ENCODE peak calls at places on chromosome 20, in six cellular contexts. One of them, this sample, is unnamed.

GRCh38 chr20:63281741-63282665 is 9.4 kb downstream of the ARFGAP1 start:
- DNase-seq in hepatocyte: no peak
- DNase-seq in astrocyte: no peak
- DNase-seq in GM23248: no peak
- DNase-seq in Peyer's patch: no peak
- DNase-seq in neural progenitor cell: no peak
- DNase-seq in this sample: no peak

GRCh38 chr20:22908944-22909343 is 126.2 kb upstream of the SSTR4 start:
- DNase-seq in hepatocyte: no peak
- DNase-seq in astrocyte: no peak
- DNase-seq in GM23248: no peak
- DNase-seq in Peyer's patch: no peak
- DNase-seq in neural progenitor cell: no peak
- DNase-seq in this sample: no peak

GRCh38 chr20:44963325-44964215 is 2.7 kb upstream of the STK4 start:
- DNase-seq in hepatocyte: no peak
- DNase-seq in astrocyte: no peak
- DNase-seq in GM23248: no peak
- DNase-seq in Peyer's patch: no peak
- DNase-seq in neural progenitor cell: no peak
- DNase-seq in this sample: no peak

GRCh38 chr20:3836132-3836531 is 10.5 kb upstream of the MAVS start:
- DNase-seq in hepatocyte: no peak
- DNase-seq in astrocyte: no peak
- DNase-seq in GM23248: no peak
- DNase-seq in Peyer's patch: no peak
- DNase-seq in neural progenitor cell: no peak
- DNase-seq in this sample: no peak

GRCh38 chr20:50110141-50111047 is 2.6 kb downstream of the UBE2V1 start:
- DNase-seq in hepatocyte: peak; percentile 68
- DNase-seq in astrocyte: peak; percentile 74
- DNase-seq in GM23248: peak; percentile 67
- DNase-seq in Peyer's patch: peak; percentile 80
- DNase-seq in neural progenitor cell: no peak
- DNase-seq in this sample: peak; percentile 29

GRCh38 chr20:60680554-60680953 is 571.5 kb upstream of the CDH4 start:
- DNase-seq in hepatocyte: no peak
- DNase-seq in astrocyte: no peak
- DNase-seq in GM23248: no peak
- DNase-seq in Peyer's patch: no peak
- DNase-seq in neural progenitor cell: no peak
- DNase-seq in this sample: no peak

GRCh38 chr20:33578510-33578909 is 83.6 kb upstream of the C20orf144 start:
- DNase-seq in hepatocyte: peak; percentile 23
- DNase-seq in astrocyte: peak; percentile 25
- DNase-seq in GM23248: peak; percentile 30
- DNase-seq in Peyer's patch: no peak
- DNase-seq in neural progenitor cell: no peak
- DNase-seq in this sample: no peak

GRCh38 chr20:44203161-44203560 is 7.4 kb downstream of the OSER1 start:
- DNase-seq in hepatocyte: no peak
- DNase-seq in astrocyte: peak; percentile 46
- DNase-seq in GM23248: peak; percentile 31
- DNase-seq in Peyer's patch: no peak
- DNase-seq in neural progenitor cell: no peak
- DNase-seq in this sample: no peak

GRCh38 chr20:53069121-53069520 is 97.0 kb downstream of the TSHZ2 start:
- DNase-seq in hepatocyte: no peak
- DNase-seq in astrocyte: no peak
- DNase-seq in GM23248: no peak
- DNase-seq in Peyer's patch: no peak
- DNase-seq in neural progenitor cell: no peak
- DNase-seq in this sample: no peak

DNA sequence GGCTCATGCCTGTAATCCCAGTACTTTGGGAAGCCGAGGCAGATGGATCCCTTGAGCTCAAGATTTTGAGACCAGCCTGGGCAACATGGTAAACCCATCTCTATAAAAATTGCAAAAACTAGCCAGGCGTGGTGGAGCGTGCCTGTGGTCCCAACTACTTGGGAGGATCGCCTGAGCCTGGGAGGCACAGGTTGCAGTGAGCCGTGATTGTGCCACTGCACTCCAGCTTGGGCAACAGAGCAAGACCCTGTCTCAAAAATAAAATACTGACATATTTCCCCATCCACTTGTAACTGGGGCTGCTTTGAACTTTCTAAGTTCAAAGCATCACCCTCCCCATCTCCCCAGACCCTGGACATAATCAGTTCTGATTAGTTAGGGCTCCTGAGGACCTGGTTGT is 7.2 kb upstream of the MMP9 start:
- DNase-seq in hepatocyte: no peak
- DNase-seq in astrocyte: no peak
- DNase-seq in GM23248: no peak
- DNase-seq in Peyer's patch: no peak
- DNase-seq in neural progenitor cell: no peak
- DNase-seq in this sample: no peak
- H3K27me3 ChIP-seq in hepatocyte: peaks cover 12% of the 10 kb centered on the region
- H3K27me3 ChIP-seq in astrocyte: peaks cover 24% of the 10 kb centered on the region
- H3K27me3 ChIP-seq in GM23248: peaks cover 30% of the 10 kb centered on the region
- H3K27me3 ChIP-seq in Peyer's patch: no peaks in the 10 kb centered on the region
- H3K27me3 ChIP-seq in neural progenitor cell: no peaks in the 10 kb centered on the region
- H3K27me3 ChIP-seq in this sample: no peaks in the 10 kb centered on the region

GRCh38 chr20:48995599-48995998 is 50.5 kb upstream of the CSE1L start:
- DNase-seq in hepatocyte: no peak
- DNase-seq in astrocyte: no peak
- DNase-seq in GM23248: no peak
- DNase-seq in Peyer's patch: no peak
- DNase-seq in neural progenitor cell: no peak
- DNase-seq in this sample: no peak

GRCh38 chr20:48999890-49000870 is 45.9 kb upstream of the CSE1L start:
- DNase-seq in hepatocyte: no peak
- DNase-seq in astrocyte: no peak
- DNase-seq in GM23248: peak; percentile 20
- DNase-seq in Peyer's patch: no peak
- DNase-seq in neural progenitor cell: no peak
- DNase-seq in this sample: no peak
- H3K27ac ChIP-seq in hepatocyte: no peak overlapping the region
- H3K27ac ChIP-seq in astrocyte: no peak overlapping the region
- H3K27ac ChIP-seq in GM23248: no peak overlapping the region
- H3K27ac ChIP-seq in Peyer's patch: no peak overlapping the region
- H3K27ac ChIP-seq in neural progenitor cell: no peak overlapping the region
- H3K27ac ChIP-seq in this sample: no peak overlapping the region

DNA sequence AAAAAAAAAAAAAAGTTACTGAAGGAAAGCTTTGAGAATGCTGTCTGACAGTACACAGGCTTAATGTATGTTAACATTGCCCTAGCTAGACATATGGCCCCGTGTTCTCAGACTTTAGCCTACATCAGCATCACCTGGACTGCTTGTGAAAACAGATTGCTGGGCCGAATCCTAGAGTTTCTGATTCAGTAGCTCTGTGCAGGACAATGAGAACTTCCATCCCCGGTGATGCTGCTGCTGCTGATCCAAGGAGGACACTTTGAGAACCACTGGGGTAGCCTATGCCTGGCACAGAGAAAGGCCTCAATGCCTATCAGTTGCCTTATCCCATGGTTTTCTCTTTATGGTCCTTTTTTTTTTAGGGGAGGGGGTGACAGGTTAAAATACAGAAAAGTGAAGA is 1.6 kb downstream of the HCK start:
- DNase-seq in hepatocyte: no peak
- DNase-seq in astrocyte: no peak
- DNase-seq in GM23248: no peak
- DNase-seq in Peyer's patch: no peak
- DNase-seq in neural progenitor cell: no peak
- DNase-seq in this sample: no peak
- H3K27me3 ChIP-seq in hepatocyte: peaks cover 83% of the 10 kb centered on the region
- H3K27me3 ChIP-seq in astrocyte: peaks cover 59% of the 10 kb centered on the region
- H3K27me3 ChIP-seq in GM23248: peaks cover 78% of the 10 kb centered on the region
- H3K27me3 ChIP-seq in Peyer's patch: no peaks in the 10 kb centered on the region
- H3K27me3 ChIP-seq in neural progenitor cell: peaks cover 69% of the 10 kb centered on the region
- H3K27me3 ChIP-seq in this sample: peaks cover 13% of the 10 kb centered on the region

DNA sequence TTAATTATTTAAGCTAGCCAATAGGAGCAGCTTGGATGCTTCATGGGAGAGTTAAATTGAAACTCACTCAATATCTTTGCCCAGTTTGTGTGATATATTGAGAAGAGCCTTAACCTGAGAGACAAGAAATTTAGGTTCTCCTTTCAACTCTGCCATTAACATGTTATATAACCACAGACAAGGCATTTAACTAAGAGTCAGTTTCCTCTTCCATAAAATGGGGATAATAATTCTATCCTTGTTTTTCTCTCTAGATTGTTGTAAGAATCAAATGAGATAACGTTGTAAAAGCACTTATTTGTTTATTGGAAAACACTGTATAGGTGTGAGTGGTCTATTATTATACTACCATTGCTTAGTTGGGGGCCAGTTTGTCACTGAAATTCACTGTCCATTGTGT is 7.8 kb downstream of the ACSS2 start:
- DNase-seq in hepatocyte: no peak
- DNase-seq in astrocyte: no peak
- DNase-seq in GM23248: no peak
- DNase-seq in Peyer's patch: no peak
- DNase-seq in neural progenitor cell: no peak
- DNase-seq in this sample: no peak
- H3K27ac ChIP-seq in hepatocyte: no peak overlapping the region
- H3K27ac ChIP-seq in astrocyte: no peak overlapping the region
- H3K27ac ChIP-seq in GM23248: no peak overlapping the region
- H3K27ac ChIP-seq in Peyer's patch: no peak overlapping the region
- H3K27ac ChIP-seq in neural progenitor cell: no peak overlapping the region
- H3K27ac ChIP-seq in this sample: no peak overlapping the region

GRCh38 chr20:42697962-42698361 is 491.7 kb downstream of the PTPRT start:
- DNase-seq in hepatocyte: no peak
- DNase-seq in astrocyte: no peak
- DNase-seq in GM23248: no peak
- DNase-seq in Peyer's patch: no peak
- DNase-seq in neural progenitor cell: no peak
- DNase-seq in this sample: no peak
- H3K27me3 ChIP-seq in hepatocyte: no peaks in the 10 kb centered on the region
- H3K27me3 ChIP-seq in astrocyte: no peaks in the 10 kb centered on the region
- H3K27me3 ChIP-seq in GM23248: no peaks in the 10 kb centered on the region
- H3K27me3 ChIP-seq in Peyer's patch: no peaks in the 10 kb centered on the region
- H3K27me3 ChIP-seq in neural progenitor cell: no peaks in the 10 kb centered on the region
- H3K27me3 ChIP-seq in this sample: no peaks in the 10 kb centered on the region

DNA sequence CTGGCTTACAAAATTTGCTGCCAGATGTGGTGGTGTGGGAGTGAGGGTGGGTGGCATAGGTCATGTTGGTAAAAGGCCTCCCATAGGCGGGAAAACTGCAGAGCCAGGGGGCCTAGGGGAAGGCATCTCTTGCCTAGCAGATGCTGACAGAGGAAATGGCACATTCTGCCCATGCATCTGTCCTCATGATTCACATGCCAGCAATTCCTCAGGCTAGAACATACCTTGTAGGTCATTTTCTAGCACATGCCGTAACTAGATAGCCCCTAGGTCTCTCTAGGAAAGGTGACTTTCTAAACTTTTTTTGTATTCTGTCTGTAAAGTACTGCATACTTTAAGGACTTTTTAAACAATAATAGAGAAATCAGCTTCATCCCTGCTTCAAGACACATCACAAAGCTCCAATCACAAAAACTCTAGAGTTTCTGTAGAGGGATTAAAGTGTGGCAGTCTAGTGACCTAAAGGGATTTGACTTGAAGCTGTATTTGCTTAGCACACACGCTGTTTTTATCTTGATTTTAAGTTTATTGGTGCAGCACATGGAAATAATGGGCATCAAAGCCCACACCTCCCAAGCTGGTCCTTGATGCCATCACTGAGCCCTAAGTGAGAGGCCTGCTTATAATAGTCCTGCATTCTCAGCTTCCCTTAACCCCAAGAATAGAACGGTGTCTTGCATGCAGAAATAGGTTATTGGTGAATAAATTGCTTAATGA is 55.2 kb downstream of the ANKEF1 start:
- DNase-seq in hepatocyte: no peak
- DNase-seq in astrocyte: no peak
- DNase-seq in GM23248: no peak
- DNase-seq in Peyer's patch: no peak
- DNase-seq in neural progenitor cell: no peak
- DNase-seq in this sample: no peak
- H3K27ac ChIP-seq in hepatocyte: no peak overlapping the region
- H3K27ac ChIP-seq in astrocyte: no peak overlapping the region
- H3K27ac ChIP-seq in GM23248: no peak overlapping the region
- H3K27ac ChIP-seq in Peyer's patch: no peak overlapping the region
- H3K27ac ChIP-seq in neural progenitor cell: no peak overlapping the region
- H3K27ac ChIP-seq in this sample: no peak overlapping the region

GRCh38 chr20:59571591-59572314 is 32.6 kb upstream of the PHACTR3 start:
- DNase-seq in hepatocyte: peak; percentile 81
- DNase-seq in astrocyte: no peak
- DNase-seq in GM23248: peak; percentile 78
- DNase-seq in Peyer's patch: peak; percentile 64
- DNase-seq in neural progenitor cell: peak; percentile 82
- DNase-seq in this sample: peak; percentile 41
- H3K27me3 ChIP-seq in hepatocyte: peaks cover 60% of the 10 kb centered on the region
- H3K27me3 ChIP-seq in astrocyte: peaks cover 2% of the 10 kb centered on the region
- H3K27me3 ChIP-seq in GM23248: peaks cover 15% of the 10 kb centered on the region
- H3K27me3 ChIP-seq in Peyer's patch: no peaks in the 10 kb centered on the region
- H3K27me3 ChIP-seq in neural progenitor cell: peaks cover 86% of the 10 kb centered on the region
- H3K27me3 ChIP-seq in this sample: no peaks in the 10 kb centered on the region

GRCh38 chr20:37222086-37222485 is 39.5 kb downstream of the GHRH start:
- DNase-seq in hepatocyte: no peak
- DNase-seq in astrocyte: no peak
- DNase-seq in GM23248: no peak
- DNase-seq in Peyer's patch: no peak
- DNase-seq in neural progenitor cell: no peak
- DNase-seq in this sample: no peak
- H3K27ac ChIP-seq in hepatocyte: no peak overlapping the region
- H3K27ac ChIP-seq in astrocyte: no peak overlapping the region
- H3K27ac ChIP-seq in GM23248: no peak overlapping the region
- H3K27ac ChIP-seq in Peyer's patch: no peak overlapping the region
- H3K27ac ChIP-seq in neural progenitor cell: peak overlapping the region; percentile 43
- H3K27ac ChIP-seq in this sample: no peak overlapping the region